ENCODE peak calls at places on chromosomes 4 and X, in four cellular contexts. N is CD8-positive, alpha-beta memory T cell; O is suprapubic skin; C is CD4-positive, CD25-positive, alpha-beta regulatory T cell. P is an unnamed sample. For H3K36me3, the result is how much of the 10 kb centered on the place peaks cover.

GRCh38 chr4:149264093-149264733 is 551.4 kb downstream of the IQCM start:
- DNase-seq in N (no peak), C (peak), O (no peak), P (no peak)

GRCh38 chr4:48979897-48980579 is 6.0 kb upstream of the CWH43 start:
- DNase-seq in C (no peak), O (no peak), N (no peak), P (no peak)

GRCh38 chr4:153816542-153816941 is 27.7 kb upstream of the SFRP2 start:
- DNase-seq in C (no peak), O (no peak), N (no peak), P (no peak)

GRCh38 chr4:52925531-52925968 is 63.4 kb downstream of the RASL11B start:
- DNase-seq in O (no peak), N (no peak), C (no peak), P (no peak)

GRCh38 chr4:136078971-136079370 is 1453.3 kb downstream of the PCDH18 start:
- DNase-seq in C (no peak), O (no peak), N (no peak), P (no peak)

GRCh38 chrX:149079805-149080406 is 425.2 kb downstream of the IDS start:
- DNase-seq in O (no peak), C (no peak), N (no peak), P (no peak)

GRCh38 chrX:11908371-11908770 is 150.3 kb downstream of the MSL3 start:
- DNase-seq in N (peak), O (no peak), C (peak), P (no peak)

GRCh38 chr4:77015390-77015789 is 60.4 kb downstream of the CCNI start:
- DNase-seq in O (no peak), C (no peak), N (no peak), P (no peak)

GRCh38 chr4:88033309-88033708 is 25.9 kb downstream of the PKD2 start:
- DNase-seq in C (peak), N (peak), O (no peak), P (no peak)

GRCh38 chr4:98555798-98556445 is 102.5 kb downstream of the TSPAN5 start:
- DNase-seq in O (no peak), N (no peak), C (no peak), P (no peak)

GRCh38 chr4:8724436-8725070 is 132.0 kb downstream of the CPZ start:
- DNase-seq in C (no peak), N (no peak), O (peak), P (no peak)

GRCh38 chrX:119647089-119647488 is 40.9 kb upstream of the NKRF start:
- DNase-seq in O (no peak), N (no peak), C (no peak), P (no peak)

GRCh38 chr4:127501103-127501502 is 131.7 kb upstream of the INTU start:
- DNase-seq in C (no peak), N (no peak), O (no peak), P (no peak)

GRCh38 chrX:78213331-78213730 is 73.9 kb upstream of the TAF9B start:
- DNase-seq in N (no peak), O (no peak), C (no peak), P (no peak)

GRCh38 chrX:118495061-118495921 is at the start of gene DOCK11:
- DNase-seq in N (peak), C (peak), O (peak), P (no peak)

GRCh38 chr4:16259531-16260246 is 33.4 kb upstream of the TAPT1 start:
- DNase-seq in O (no peak), C (no peak), N (no peak), P (no peak)

GRCh38 chrX:153061732-153062131 is 5.5 kb downstream of the PNMA3 start:
- DNase-seq in O (no peak), C (no peak), N (no peak), P (no peak)

GRCh38 chr4:147780137-147780777 is 48.4 kb downstream of the ARHGAP10 start:
- DNase-seq in N (no peak), O (no peak), C (no peak), P (no peak)

GRCh38 chr4:177228599-177228998 is 81.1 kb upstream of the NEIL3 start:
- DNase-seq in N (no peak), O (no peak), C (no peak), P (no peak)

GRCh38 chr4:8277356-8278008 is 7.9 kb downstream of the HTRA3 start:
- DNase-seq in C (no peak), O (no peak), N (no peak), P (peak)

DNA sequence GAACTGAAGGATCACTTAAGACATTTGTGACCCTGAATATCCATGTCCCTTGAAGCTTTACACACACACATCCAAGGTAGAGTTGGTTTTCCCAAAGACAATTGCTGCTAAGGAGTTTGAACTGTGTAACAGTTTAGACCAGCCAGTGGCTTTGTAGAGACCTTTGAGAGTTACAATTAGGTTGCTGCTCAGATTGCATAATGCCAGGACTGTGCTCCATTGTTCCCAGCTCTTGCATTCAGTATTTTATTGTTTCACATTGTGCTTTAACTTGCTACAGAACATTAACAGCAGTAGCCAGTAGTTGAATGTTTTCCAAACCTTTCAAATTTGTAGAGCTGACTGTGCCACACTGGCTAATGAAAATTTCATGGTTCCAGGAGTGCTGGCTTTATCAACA is 54.3 kb upstream of the AP1S2 start:
- DNase-seq in O (no peak), C (no peak), N (no peak), P (no peak)
- H3K27ac ChIP-seq in O (no peak), C (no peak), N (no peak), P (no peak)

GRCh38 chr4:97457253-97457652 is 686.0 kb downstream of the STPG2 start:
- DNase-seq in C (no peak), N (no peak), O (no peak), P (no peak)
- H3K36me3 ChIP-seq in C (under half), N (under half), O (under half), P (under half)

DNA sequence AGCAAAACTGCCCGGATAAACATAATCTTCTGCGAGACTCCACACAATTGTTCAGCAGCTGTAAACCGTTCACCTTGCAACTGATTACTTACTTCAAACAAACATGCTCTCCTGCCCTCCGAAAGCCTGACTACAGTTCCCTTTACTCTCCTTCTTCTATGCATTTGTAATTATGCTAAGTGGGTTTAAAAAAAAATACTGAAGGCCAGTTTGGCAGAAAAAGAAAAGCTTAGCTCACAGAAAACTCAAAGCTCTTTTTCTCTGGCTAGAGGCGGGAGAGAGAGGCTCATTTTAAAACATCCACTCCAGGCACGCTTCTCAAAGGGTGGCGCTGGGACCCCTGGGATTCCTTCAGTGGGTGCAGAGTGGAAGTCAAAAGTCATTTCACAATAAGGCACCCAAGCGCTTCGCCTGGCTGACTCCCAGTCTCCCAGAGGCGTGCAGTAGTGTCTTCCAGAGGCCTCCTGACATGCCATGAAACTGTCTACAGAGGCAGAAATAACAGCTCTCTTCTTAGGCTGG is 1.9 kb downstream of the DHRSX start:
- DNase-seq in N (no peak), C (no peak), O (no peak), P (no peak)
- H3K4me3 ChIP-seq in N (no peak), C (peak), O (peak), P (no peak)

DNA sequence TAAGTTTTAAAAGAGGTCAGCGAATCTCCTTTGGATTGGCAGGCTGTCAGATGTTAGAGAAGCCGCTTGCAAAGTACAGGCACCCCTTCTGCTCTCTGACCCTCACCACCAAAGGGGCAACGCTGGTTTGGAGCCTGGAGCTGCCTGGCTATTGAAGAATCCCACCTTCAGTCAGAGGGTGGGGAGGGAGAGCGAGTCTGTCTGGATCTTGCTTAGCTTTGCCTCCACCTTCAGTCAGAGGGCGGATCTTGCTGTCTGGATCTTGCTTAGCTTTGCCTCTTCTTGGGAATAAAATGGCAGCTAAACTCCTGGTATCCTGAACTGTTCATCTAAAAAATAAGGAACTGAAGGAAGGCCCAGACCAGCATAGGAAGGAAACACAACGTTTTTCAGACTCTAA is 7.3 kb downstream of the CCDC110 start:
- DNase-seq in N (no peak), C (no peak), O (no peak), P (no peak)
- H3K27ac ChIP-seq in N (no peak), C (no peak), O (no peak), P (no peak)

GRCh38 chr4:103168993-103169392 is 29.1 kb downstream of the CENPE start:
- DNase-seq in N (no peak), C (no peak), O (no peak), P (no peak)
- H3K36me3 ChIP-seq in N (under half), C (under half), O (under half), P (half or more)

DNA sequence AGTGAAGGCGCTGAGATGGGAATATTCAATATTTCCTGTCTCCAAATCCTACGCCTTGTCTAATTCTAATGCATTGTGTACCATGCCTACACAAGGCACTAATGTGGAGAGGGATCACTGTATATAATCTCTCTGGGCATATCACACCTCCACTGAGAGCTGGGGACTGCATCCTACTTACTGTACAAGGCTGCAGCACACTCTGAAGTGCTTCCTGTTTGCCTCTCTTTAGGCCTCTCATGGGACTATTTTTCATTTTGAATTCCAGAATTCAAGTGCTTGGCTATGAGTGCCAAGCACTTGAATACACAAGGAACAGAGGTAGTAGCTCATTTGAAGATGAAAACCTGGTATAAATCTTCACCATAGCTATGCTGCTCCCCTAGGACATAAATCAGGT is 229.6 kb upstream of the MBNL3 start:
- DNase-seq in O (no peak), C (no peak), N (no peak), P (no peak)
- H3K4me3 ChIP-seq in O (no peak), C (no peak), N (no peak), P (no peak)

DNA sequence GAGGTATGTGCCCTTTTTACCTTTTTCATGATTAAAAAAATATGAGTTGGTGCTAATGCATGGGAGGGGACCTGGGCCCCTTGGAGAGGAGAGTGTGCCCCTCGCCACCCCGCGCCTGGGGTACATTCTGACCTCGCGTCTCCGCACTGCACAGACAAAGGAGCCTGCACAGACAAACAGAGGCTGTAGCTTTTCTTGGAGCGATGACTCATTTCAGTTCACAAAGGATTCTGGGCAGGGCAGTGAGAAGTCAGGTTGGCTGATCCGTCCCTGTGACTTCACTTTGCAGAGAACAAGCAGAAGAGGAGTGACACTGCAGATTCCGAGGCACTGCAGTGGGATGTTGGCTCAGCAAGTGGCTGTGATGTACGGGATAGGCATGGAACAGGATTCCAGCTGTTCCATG is 82.9 kb downstream of the STOX2 start:
- DNase-seq in C (no peak), N (no peak), O (no peak), P (no peak)
- H3K27ac ChIP-seq in C (no peak), N (no peak), O (peak), P (peak)

GRCh38 chrX:24703185-24703494 is 9.4 kb downstream of the POLA1 start:
- DNase-seq in N (no peak), C (no peak), O (no peak), P (no peak)
- H3K36me3 ChIP-seq in N (under half), C (under half), O (under half), P (under half)